ENCODE peak calls at places on chromosome 2, in four cellular contexts. C is GM12878, Z is HepG2, Q is HCT116. R is an unnamed sample.

GRCh38 chr2:95115418-95115817 is 6.2 kb downstream of the MRPS5 start:
- DNase-seq in C (peak), Q (peak), Z (peak), R (peak)

GRCh38 chr2:113309655-113310387 is 31.1 kb upstream of the PAX8 start:
- DNase-seq in Z (no peak), C (no peak), Q (no peak), R (no peak)

GRCh38 chr2:172462393-172463381 is 35.3 kb downstream of the ITGA6 start:
- DNase-seq in Q (no peak), Z (no peak), C (peak), R (no peak)

GRCh38 chr2:38945931-38946330 is 56.3 kb downstream of the ARHGEF33 start:
- DNase-seq in Z (no peak), C (no peak), Q (no peak), R (no peak)

GRCh38 chr2:46988733-46989481 is 73.3 kb upstream of the MCFD2 start:
- DNase-seq in C (no peak), Z (peak), Q (no peak), R (no peak)

GRCh38 chr2:145764631-145765030 is 1244.7 kb upstream of the ZEB2 start:
- DNase-seq in C (no peak), Q (no peak), Z (no peak), R (no peak)

GRCh38 chr2:12120281-12121150 is 374.1 kb downstream of the LPIN1 start:
- DNase-seq in C (no peak), Q (no peak), Z (no peak), R (no peak)

GRCh38 chr2:128412181-128412871 is 93.7 kb upstream of the HS6ST1 start:
- DNase-seq in Q (no peak), Z (no peak), C (no peak), R (no peak)

GRCh38 chr2:40346535-40347354 is 105.1 kb downstream of the SLC8A1 start:
- DNase-seq in Q (no peak), Z (no peak), C (peak), R (no peak)

GRCh38 chr2:58448065-58448507 is 207.0 kb upstream of the FANCL start:
- DNase-seq in Q (peak), C (peak), Z (peak), R (peak)

GRCh38 chr2:211103989-211104388 is 547.6 kb downstream of the CPS1 start:
- DNase-seq in C (no peak), Z (no peak), Q (no peak), R (no peak)

GRCh38 chr2:152505495-152505906 is 170.5 kb downstream of the FMNL2 start:
- DNase-seq in Q (no peak), C (peak), Z (no peak), R (no peak)
- TF ChIP-seq JUND in Q (no peak), C (no peak), Z (no peak), R (no peak)

DNA sequence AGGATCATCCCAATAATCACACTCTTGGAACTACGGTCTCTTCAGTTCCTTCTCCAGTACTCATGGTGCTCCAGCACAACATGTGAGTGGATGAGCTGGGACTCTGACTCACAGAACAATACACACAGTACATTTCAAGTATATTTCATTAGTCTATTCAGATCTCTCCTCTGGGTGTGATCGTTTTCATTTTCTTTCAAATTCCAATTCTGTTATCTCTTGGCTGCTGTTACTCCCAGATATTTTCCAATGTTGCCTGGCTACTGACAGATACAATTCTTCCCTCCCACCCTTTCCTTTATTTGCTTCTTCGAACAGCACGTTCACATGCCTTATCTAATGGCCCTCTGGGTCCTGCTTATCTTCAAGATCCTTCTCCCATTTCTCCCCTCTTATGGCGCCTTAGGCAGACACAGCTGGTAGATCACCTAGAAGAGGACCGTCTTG is 216.0 kb downstream of the ACKR3 start:
- DNase-seq in C (no peak), Z (no peak), Q (no peak), R (no peak)
- TF ChIP-seq JUND in C (no peak), Z (no peak), Q (no peak), R (no peak)

GRCh38 chr2:120791961-120792295 is 56.3 kb downstream of the GLI2 start:
- DNase-seq in C (no peak), Q (peak), Z (no peak), R (no peak)

GRCh38 chr2:120791243-120791960 is 55.7 kb downstream of the GLI2 start:
- DNase-seq in Q (no peak), C (no peak), Z (no peak), R (no peak)

GRCh38 chr2:120796094-120796493 is 60.4 kb downstream of the GLI2 start:
- DNase-seq in Z (no peak), C (no peak), Q (no peak), R (no peak)

GRCh38 chr2:120794716-120795115 is 59.0 kb downstream of the GLI2 start:
- DNase-seq in Q (no peak), Z (no peak), C (no peak), R (no peak)

GRCh38 chr2:120793682-120794403 is 58.2 kb downstream of the GLI2 start:
- DNase-seq in C (no peak), Q (no peak), Z (no peak), R (no peak)
- TF ChIP-seq JUND in C (no peak), Q (no peak), Z (no peak), R (no peak)

GRCh38 chr2:126990200-126990599 is 91.5 kb downstream of the TEX51 start:
- DNase-seq in C (no peak), Z (peak), Q (no peak), R (no peak)

GRCh38 chr2:126986788-126987187 is 88.1 kb downstream of the TEX51 start:
- DNase-seq in Z (no peak), C (no peak), Q (no peak), R (no peak)

GRCh38 chr2:126994340-126994777 is 95.7 kb downstream of the TEX51 start:
- DNase-seq in Q (no peak), Z (no peak), C (no peak), R (no peak)

GRCh38 chr2:126988482-126988881 is 89.8 kb downstream of the TEX51 start:
- DNase-seq in C (no peak), Z (no peak), Q (no peak), R (no peak)

DNA sequence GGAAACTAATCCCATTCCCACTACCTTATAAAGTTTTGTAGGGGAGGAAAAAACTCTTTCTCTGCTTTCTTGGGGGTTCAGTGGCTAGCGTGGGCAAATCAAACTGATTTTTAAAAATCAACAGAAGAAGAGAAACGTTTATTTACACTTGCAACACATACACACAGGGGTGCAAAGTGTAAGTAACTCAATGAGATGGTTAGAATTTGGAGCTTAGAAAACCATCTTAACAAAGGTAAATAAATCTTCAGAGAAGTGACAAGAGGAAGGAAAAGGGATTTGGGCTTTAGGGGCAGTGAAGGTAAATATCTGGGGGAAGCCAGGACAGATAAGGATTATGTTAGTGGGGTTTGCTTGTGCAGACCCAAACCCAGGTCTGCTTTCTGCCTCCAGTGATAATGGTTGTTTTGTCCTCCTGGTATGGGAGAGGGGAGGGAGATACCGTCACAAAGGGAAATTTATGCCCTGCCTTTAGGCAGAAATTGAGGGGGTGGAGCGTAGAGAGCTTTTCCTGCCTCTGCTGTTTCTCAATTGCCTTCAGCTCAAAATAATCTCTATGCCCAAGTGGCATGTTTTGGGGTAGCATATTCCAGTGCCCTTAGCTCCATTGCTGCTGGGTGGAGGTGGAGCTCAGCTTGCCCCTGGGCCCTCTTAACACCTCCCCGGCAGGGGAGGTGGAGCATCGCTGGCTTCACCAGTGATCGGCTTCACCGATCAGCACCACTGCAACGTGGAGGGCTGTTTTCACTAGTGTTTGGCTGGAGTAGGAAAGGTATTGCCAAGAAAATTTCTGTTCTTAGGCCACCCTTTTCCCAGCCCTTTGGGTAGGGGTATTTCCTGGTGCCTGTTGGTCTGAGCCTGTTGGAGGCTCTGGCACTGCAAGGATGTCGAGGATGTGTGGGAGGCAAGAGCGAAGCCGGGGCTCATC is 92.2 kb downstream of the TEX51 start:
- DNase-seq in Q (no peak), C (no peak), Z (peak), R (no peak)
- TF ChIP-seq JUND in Q (no peak), C (no peak), Z (no peak), R (no peak)

DNA sequence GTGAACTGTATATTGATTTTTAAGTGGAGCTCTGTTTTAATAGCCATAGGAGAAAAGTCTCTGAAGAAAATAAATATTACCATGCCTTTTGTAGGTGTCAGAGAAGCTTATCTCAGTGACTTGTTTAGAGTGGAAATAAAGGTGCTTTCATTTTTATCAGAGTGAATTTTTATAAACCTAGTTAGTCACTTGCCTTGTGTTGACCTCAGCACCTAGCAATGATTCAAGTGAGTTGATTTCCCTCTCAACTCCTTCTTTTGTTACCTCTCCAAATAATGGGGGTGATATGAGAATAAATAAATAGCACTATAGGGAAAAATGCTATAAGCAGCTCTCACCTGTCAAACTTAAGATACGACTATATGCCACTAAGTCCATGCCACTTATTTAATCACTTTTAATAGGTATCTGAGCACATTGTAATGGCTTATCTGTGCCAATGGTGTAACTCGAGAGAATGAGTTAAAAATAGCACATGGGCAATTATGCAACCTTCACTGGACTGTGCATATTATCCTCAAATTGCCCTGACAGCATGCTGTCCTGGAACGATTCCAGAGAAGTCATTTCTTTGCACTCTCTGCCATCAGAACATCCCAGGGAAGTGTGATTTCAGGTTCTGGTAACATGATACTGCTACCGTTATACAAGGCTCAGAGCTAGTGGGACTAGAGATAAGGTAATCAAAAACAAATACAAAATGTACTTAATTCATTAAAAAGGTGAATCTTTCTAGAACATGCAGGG is 290.8 kb downstream of the CCDC85A start:
- DNase-seq in C (no peak), Q (no peak), Z (no peak), R (no peak)
- TF ChIP-seq JUND in C (no peak), Q (no peak), Z (no peak), R (no peak)

GRCh38 chr2:127164761-127165538 is 55.1 kb downstream of the CYP27C1 start:
- DNase-seq in C (no peak), Q (no peak), Z (no peak), R (no peak)
- TF ChIP-seq JUND in C (no peak), Q (no peak), Z (no peak), R (no peak)

R was measured in T47D.